ENCODE peak calls at places on chromosomes 6 and 20, in four cellular contexts. L is fibroblast of lung, F is A549, B is hepatocyte. H is an unnamed sample.

GRCh38 chr6:149334682-149335160 is 17.2 kb downstream of the TAB2 start:
- DNase-seq in L (peak; percentile 91), B (peak; percentile 25), F (no peak), H (no peak)

GRCh38 chr20:2086177-2086979 is 15.2 kb upstream of the STK35 start:
- DNase-seq in F (no peak), L (no peak), B (no peak), H (no peak)

GRCh38 chr6:108526739-108527174 is 34.0 kb upstream of the FOXO3 start:
- DNase-seq in F (peak; percentile 28), B (peak; percentile 58), L (peak; percentile 35), H (no peak)

GRCh38 chr6:82783587-82784253 is 281.9 kb downstream of the UBE3D start:
- DNase-seq in F (peak; percentile 2), L (no peak), B (no peak), H (no peak)

GRCh38 chr6:26309731-26310142 is 55.3 kb upstream of the BTN3A2 start:
- DNase-seq in F (no peak), B (peak; percentile 42), L (peak; percentile 88), H (no peak)

GRCh38 chr20:61932199-61932592 is 133.5 kb downstream of the TAF4 start:
- DNase-seq in F (no peak), L (no peak), B (no peak), H (no peak)

GRCh38 chr6:168343239-168344167 is 23.9 kb upstream of the DACT2 start:
- DNase-seq in L (no peak), F (no peak), B (no peak), H (no peak)

GRCh38 chr6:160036790-160037206 is 67.9 kb downstream of the IGF2R start:
- DNase-seq in F (no peak), L (peak; percentile 85), B (no peak), H (no peak)

GRCh38 chr6:25359891-25360290 is 80.7 kb downstream of the CARMIL1 start:
- DNase-seq in L (no peak), F (no peak), B (no peak), H (no peak)

GRCh38 chr6:79824231-79824630 is 123.1 kb downstream of the ELOVL4 start:
- DNase-seq in B (no peak), L (no peak), F (no peak), H (no peak)

GRCh38 chr6:167294241-167294640 is 3.1 kb downstream of the UNC93A start:
- DNase-seq in B (no peak), L (no peak), F (no peak), H (no peak)

DNA sequence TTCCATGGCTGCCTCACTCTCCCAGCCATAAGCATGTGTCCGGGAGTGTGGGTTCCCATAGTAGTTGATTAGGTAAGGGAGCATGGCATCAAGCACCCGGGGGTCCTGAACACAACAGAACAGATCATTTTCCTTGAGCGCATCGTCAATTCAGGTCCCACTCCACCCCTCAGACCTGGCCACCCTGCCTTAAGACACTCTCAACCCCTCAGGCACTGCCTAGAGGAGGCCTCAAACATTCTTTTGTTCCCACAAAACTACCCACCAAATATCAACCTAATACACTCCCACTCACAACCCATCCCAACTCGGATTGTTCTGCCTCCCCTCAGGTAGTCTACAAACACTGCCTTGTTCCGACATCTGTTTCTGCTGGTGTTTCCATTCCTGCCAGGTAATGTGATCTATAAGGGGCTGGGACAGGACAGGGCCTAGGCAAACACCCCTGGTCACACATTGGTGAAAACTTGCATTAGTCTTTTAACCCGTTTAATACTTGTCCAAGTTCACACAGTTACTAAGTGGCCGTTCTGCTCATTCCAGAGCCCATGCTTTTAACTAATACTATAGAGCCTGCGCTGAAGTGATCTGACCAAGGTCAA is 1.4 kb downstream of the NFS1 start:
- DNase-seq in F (no peak), B (no peak), L (no peak), H (no peak)
- H3K4me3 ChIP-seq in F (peak overlapping the region; percentile 90), B (peak overlapping the region; percentile 77), L (peak overlapping the region; percentile 85), H (peak overlapping the region; percentile 89)

GRCh38 chr6:156752666-156753301 is 24.4 kb upstream of the ARID1B start:
- DNase-seq in L (no peak), F (no peak), B (no peak), H (peak; percentile 80)
- H3K4me1 ChIP-seq in L (no peaks in the 10 kb centered on the region), F (no peaks in the 10 kb centered on the region), B (no peaks in the 10 kb centered on the region), H (peaks cover 4% of the 10 kb centered on the region)

GRCh38 chr20:49938173-49939163 is 2.3 kb downstream of the RNF114 start:
- DNase-seq in B (peak; percentile 56), L (peak; percentile 71), F (no peak), H (no peak)
- H3K4me3 ChIP-seq in B (peak overlapping the region; percentile 85), L (peak overlapping the region; percentile 97), F (no peak overlapping the region), H (peak overlapping the region; percentile 99)

GRCh38 chr20:34705383-34706021 is 1.4 kb downstream of the TP53INP2 start:
- DNase-seq in L (no peak), B (peak; percentile 70), F (peak; percentile 37), H (peak; percentile 41)

GRCh38 chr20:34704177-34705007 is at the start of gene TP53INP2:
- DNase-seq in L (peak; percentile 89), B (peak; percentile 96), F (peak; percentile 82), H (peak; percentile 93)

GRCh38 chr20:34705008-34705382 is 851 bp downstream of the TP53INP2 start:
- DNase-seq in L (no peak), F (no peak), B (no peak), H (no peak)

GRCh38 chr20:34703061-34703572 is 1.0 kb upstream of the TP53INP2 start:
- DNase-seq in B (no peak), L (no peak), F (no peak), H (no peak)

DNA sequence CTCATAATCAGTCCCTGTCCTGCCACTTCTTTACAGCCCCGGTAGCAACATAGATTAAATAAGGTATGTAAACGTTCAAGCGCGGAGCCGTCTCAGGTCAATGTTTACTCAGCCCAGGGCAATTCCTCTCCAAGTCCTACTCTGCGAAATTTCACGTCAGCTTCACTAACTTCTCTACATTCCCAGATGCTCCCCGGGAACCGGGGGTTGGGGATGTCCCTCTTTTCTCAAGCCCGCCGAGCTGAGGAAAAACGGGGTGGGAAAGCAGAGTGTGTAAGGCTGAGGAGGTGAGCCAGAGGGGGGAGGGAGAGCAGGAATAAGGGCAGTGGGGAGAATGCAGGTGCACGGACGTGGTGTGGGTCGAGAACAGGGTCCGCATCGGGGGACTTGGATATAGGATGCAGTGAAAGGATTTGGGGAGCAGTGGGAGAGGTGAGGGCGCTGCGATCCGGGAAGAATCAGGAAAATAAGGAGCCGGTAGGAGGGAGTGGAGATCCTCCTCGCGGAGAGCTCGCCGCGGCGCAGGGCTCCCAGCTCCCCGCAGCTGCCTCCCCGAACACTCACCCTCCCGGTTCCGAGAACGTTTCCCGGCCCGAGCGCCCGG is 469 bp upstream of the TP53INP2 start:
- DNase-seq in F (no peak), B (peak; percentile 83), L (peak; percentile 22), H (peak; percentile 48)
- H3K4me1 ChIP-seq in F (peaks cover 26% of the 10 kb centered on the region), B (peaks cover 7% of the 10 kb centered on the region), L (peaks cover 12% of the 10 kb centered on the region), H (no peaks in the 10 kb centered on the region)

GRCh38 chr6:30883476-30883742 is 910 bp upstream of the DDR1 start:
- DNase-seq in L (no peak), B (no peak), F (no peak), H (no peak)
- H3K4me3 ChIP-seq in L (no peak overlapping the region), B (peak overlapping the region; percentile 91), F (peak overlapping the region; percentile 98), H (peak overlapping the region; percentile 75)

DNA sequence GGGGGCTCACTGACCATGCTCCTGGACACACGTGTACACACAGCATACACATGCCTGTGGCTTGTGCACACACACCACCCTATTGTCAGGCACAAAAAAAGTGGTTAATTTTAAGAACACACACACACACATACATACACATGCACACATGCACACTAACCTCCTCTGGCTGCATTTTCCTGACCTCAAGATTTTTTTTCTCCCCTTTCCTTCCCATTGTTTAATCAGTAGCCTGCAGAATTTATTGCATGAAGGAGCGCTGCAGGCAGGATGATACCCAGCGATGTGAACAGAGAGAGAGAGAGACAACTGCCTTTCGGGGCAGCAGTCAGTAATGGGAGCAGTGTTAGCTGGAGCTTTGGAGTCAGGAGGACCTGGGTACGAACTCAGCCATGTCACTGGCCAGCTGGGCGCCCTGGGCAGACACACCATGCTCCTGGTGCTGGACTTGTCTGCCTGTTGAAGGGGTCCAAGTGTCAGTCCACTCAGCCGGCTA is 990 bp upstream of the TRAF3IP2 start:
- DNase-seq in F (no peak), L (no peak), B (no peak), H (no peak)
- H3K4me1 ChIP-seq in F (peaks cover 45% of the 10 kb centered on the region), L (peaks cover 33% of the 10 kb centered on the region), B (peaks cover 50% of the 10 kb centered on the region), H (peaks cover 16% of the 10 kb centered on the region)

GRCh38 chr6:31568537-31568961 is 3.5 kb upstream of the LTA start:
- DNase-seq in B (no peak), L (no peak), F (no peak), H (no peak)
- H3K4me3 ChIP-seq in B (no peak overlapping the region), L (no peak overlapping the region), F (no peak overlapping the region), H (no peak overlapping the region)

GRCh38 chr20:8807480-8808179 is 261.3 kb upstream of the PLCB4 start:
- DNase-seq in F (no peak), B (no peak), L (no peak), H (peak; percentile 44)

GRCh38 chr20:8808180-8808535 is 260.7 kb upstream of the PLCB4 start:
- DNase-seq in B (no peak), F (no peak), L (no peak), H (peak; percentile 27)

GRCh38 chr20:8809107-8809953 is 259.6 kb upstream of the PLCB4 start:
- DNase-seq in L (no peak), B (no peak), F (no peak), H (peak; percentile 41)

GRCh38 chr20:8811801-8812594 is 256.9 kb upstream of the PLCB4 start:
- DNase-seq in L (no peak), F (no peak), B (no peak), H (no peak)

DNA sequence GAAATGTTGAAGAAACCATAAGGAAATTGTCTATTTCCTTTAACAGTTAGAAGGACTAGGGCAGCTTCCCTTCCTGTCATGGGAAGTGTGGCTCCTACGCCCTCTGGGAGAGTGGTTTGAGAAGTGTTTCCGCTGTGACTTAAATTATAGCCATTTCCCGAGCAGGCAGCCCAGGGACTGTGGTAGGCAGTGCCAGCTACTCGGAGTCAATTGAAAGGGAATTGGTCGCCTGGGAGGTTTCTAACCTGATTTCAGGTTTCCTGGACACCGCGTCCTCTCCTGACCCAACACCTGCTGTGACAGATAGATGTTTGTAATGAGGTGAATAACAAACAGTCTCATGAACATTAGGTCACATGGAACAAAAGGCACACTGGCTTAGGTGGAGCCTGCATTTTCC is 256.1 kb upstream of the PLCB4 start:
- DNase-seq in L (no peak), F (no peak), B (no peak), H (no peak)
- H3K4me1 ChIP-seq in L (no peaks in the 10 kb centered on the region), F (no peaks in the 10 kb centered on the region), B (no peaks in the 10 kb centered on the region), H (peaks cover 13% of the 10 kb centered on the region)

DNA sequence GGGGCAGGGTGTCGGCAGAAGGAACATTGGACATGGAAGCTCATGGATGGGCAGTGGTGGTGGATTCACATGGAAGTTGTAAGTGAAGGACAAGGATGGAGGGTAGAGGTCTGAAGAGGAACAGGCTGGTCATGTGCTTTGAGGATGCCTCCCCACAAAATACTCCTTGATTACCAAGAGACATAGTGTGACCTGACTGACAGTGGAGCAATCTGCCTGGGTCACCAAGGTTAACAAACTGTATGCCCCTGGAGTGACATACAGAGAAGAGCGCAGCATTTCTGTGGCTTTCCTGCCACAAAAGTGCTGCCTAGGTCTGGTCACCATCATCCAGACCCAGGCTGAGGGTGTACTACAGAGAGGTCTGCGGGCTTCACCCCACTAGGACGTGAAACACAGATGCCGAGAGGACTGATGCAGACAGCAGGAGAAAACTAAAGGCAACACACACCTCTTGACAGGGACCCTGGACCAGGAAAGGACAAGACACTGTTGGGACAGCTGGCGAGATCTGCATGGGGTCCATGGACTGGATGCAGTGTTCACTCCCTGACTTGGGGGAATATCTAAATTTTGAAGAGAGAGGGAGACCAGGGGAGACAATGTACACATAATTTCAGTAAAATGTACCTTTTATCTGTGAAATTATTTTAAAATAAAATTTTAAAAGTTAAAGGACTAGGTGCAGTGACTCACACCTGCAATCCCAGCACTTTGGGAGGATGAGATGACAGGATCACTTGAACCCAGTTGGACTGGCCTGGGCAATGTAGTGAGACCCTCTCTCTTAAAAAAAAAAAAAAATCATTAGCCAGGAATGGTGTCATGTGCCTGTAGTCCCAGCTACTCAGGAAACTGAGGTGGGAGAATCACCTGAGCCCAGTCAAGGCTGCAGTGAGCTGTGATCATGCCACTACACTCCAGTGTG is 64.9 kb downstream of the CSE1L start:
- DNase-seq in B (no peak), L (no peak), F (no peak), H (no peak)
- H3K4me3 ChIP-seq in B (no peak overlapping the region), L (no peak overlapping the region), F (no peak overlapping the region), H (no peak overlapping the region)